ENCODE peak calls at places on chromosomes 3 and 15, in five cellular contexts. U is GM23248, V is H9, Q is PC-9, X is fibroblast of lung. H is an unnamed sample.
A peak's percentile ranks its signal among the peaks of the same experiment; 100 is the strongest.

GRCh38 chr3:20905210-20905805 is 719.3 kb upstream of the SGO1 start:
- DNase-seq in U (no peak), V (no peak), Q (no peak), X (no peak), H (no peak)

GRCh38 chr3:190686011-190686410 is 172.1 kb downstream of the IL1RAP start:
- DNase-seq in U (no peak), V (no peak), Q (no peak), X (no peak), H (no peak)

GRCh38 chr3:136772709-136773108 is 20.5 kb upstream of the STAG1 start:
- DNase-seq in U (peak; percentile 39), V (no peak), Q (no peak), X (peak; percentile 57), H (no peak)

GRCh38 chr3:177197934-177198484 is 727 bp upstream of the TBL1XR1 start:
- DNase-seq in U (no peak), V (no peak), Q (no peak), X (no peak), H (no peak)

GRCh38 chr15:48861813-48862431 is 16.0 kb upstream of the EID1 start:
- DNase-seq in U (peak; percentile 84), V (no peak), Q (peak; percentile 8), X (peak; percentile 67), H (peak; percentile 79)

GRCh38 chr3:157335677-157336076 is 101.0 kb upstream of the PTX3 start:
- DNase-seq in U (peak; percentile 73), V (peak; percentile 68), Q (no peak), X (peak; percentile 86), H (peak; percentile 47)

GRCh38 chr15:56232058-56232457 is 11.6 kb downstream of the RFX7 start:
- DNase-seq in U (no peak), V (no peak), Q (no peak), X (no peak), H (no peak)

GRCh38 chr3:29285356-29286070 is 4.6 kb downstream of the RBMS3 start:
- DNase-seq in U (peak; percentile 55), V (no peak), Q (no peak), X (peak; percentile 46), H (no peak)

GRCh38 chr15:29822100-29822684 is at the start of gene TJP1:
- DNase-seq in U (peak; percentile 93), V (peak; percentile 83), Q (peak; percentile 86), X (peak; percentile 76), H (peak; percentile 94)

GRCh38 chr3:71160800-71161546 is 422.6 kb downstream of the FOXP1 start:
- DNase-seq in U (no peak), V (no peak), Q (no peak), X (peak; percentile 89), H (no peak)

GRCh38 chr3:184683234-184683633 is 28.6 kb downstream of the MAGEF1 start:
- DNase-seq in U (no peak), V (no peak), Q (no peak), X (no peak), H (no peak)

GRCh38 chr3:135168822-135169221 is 373.8 kb downstream of the EPHB1 start:
- DNase-seq in U (no peak), V (no peak), Q (no peak), X (no peak), H (no peak)

GRCh38 chr3:126317029-126317996 is 39.9 kb downstream of the KLF15 start:
- DNase-seq in U (no peak), V (no peak), Q (no peak), X (no peak), H (no peak)

GRCh38 chr15:31437686-31438085 is 111.1 kb downstream of the KLF13 start:
- DNase-seq in U (no peak), V (no peak), Q (no peak), X (no peak), H (no peak)

GRCh38 chr3:54324069-54324468 is 201.7 kb downstream of the CACNA2D3 start:
- DNase-seq in U (no peak), V (no peak), Q (no peak), X (no peak), H (no peak)

GRCh38 chr15:78051622-78052405 is 25.7 kb downstream of the TBC1D2B start:
- DNase-seq in U (no peak), V (no peak), Q (no peak), X (peak; percentile 67), H (no peak)

GRCh38 chr15:43239732-43240491 is 19.1 kb upstream of the EPB42 start:
- DNase-seq in U (no peak), V (no peak), Q (no peak), X (peak; percentile 83), H (no peak)

GRCh38 chr3:31166249-31166885 is 271.9 kb upstream of the GADL1 start:
- DNase-seq in U (peak; percentile 66), V (no peak), Q (peak; percentile 35), X (peak; percentile 95), H (peak; percentile 7)

GRCh38 chr3:138202945-138203701 is 16.0 kb downstream of the ARMC8 start:
- DNase-seq in U (no peak), V (no peak), Q (no peak), X (no peak), H (no peak)

GRCh38 chr3:122392868-122393844 is 9.2 kb downstream of the FAM162A start:
- DNase-seq in U (peak; percentile 72), V (no peak), Q (peak; percentile 9), X (peak; percentile 60), H (peak; percentile 57)

GRCh38 chr3:177195941-177196472 is 1.3 kb downstream of the TBL1XR1 start:
- DNase-seq in U (peak; percentile 45), V (no peak), Q (no peak), X (no peak), H (no peak)

GRCh38 chr3:54320376-54320775 is 198.0 kb downstream of the CACNA2D3 start:
- DNase-seq in U (no peak), V (no peak), Q (no peak), X (no peak), H (no peak)

GRCh38 chr15:49045691-49046112 is 544 bp downstream of the SECISBP2L start:
- DNase-seq in U (peak; percentile 66), V (no peak), Q (no peak), X (peak; percentile 61), H (peak; percentile 68)

GRCh38 chr15:74866090-74866489 is 7.1 kb downstream of the SCAMP2 start:
- DNase-seq in U (peak; percentile 91), V (no peak), Q (peak; percentile 46), X (peak; percentile 83), H (no peak)

GRCh38 chr15:84398763-84399701 is 163.5 kb downstream of the GOLGA6L4 start:
- DNase-seq in U (no peak), V (peak; percentile 24), Q (no peak), X (no peak), H (no peak)

GRCh38 chr3:20511863-20512262 is 325.9 kb upstream of the SGO1 start:
- DNase-seq in U (peak; percentile 86), V (peak; percentile 59), Q (no peak), X (peak; percentile 69), H (peak; percentile 69)

GRCh38 chr3:104578558-104578957 is 788.2 kb upstream of the ALCAM start:
- DNase-seq in U (no peak), V (peak; percentile 28), Q (no peak), X (no peak), H (no peak)

GRCh38 chr3:175342196-175342595 is 483.1 kb downstream of the NAALADL2 start:
- DNase-seq in U (no peak), V (no peak), Q (no peak), X (peak; percentile 69), H (no peak)

GRCh38 chr15:42890161-42890913 is 30.2 kb downstream of the TTBK2 start:
- DNase-seq in U (peak; percentile 64), V (no peak), Q (peak; percentile 41), X (peak; percentile 98), H (no peak)

GRCh38 chr3:58173670-58174472 is 36.9 kb downstream of the DNASE1L3 start:
- DNase-seq in U (no peak), V (peak; percentile 80), Q (peak; percentile 55), X (no peak), H (peak; percentile 77)

GRCh38 chr3:101803152-101803782 is 24.3 kb downstream of the NXPE3 start:
- DNase-seq in U (peak; percentile 77), V (no peak), Q (peak; percentile 24), X (peak; percentile 56), H (peak; percentile 77)

GRCh38 chr3:52109556-52110380 is 44.5 kb downstream of the POC1A start:
- DNase-seq in U (no peak), V (no peak), Q (no peak), X (peak; percentile 55), H (no peak)

GRCh38 chr15:85174521-85174920 is 192.9 kb downstream of the PDE8A start:
- DNase-seq in U (no peak), V (no peak), Q (no peak), X (no peak), H (no peak)

GRCh38 chr3:14142567-14143270 is 17.9 kb downstream of the TMEM43 start:
- DNase-seq in U (no peak), V (no peak), Q (no peak), X (no peak), H (no peak)

GRCh38 chr3:195119461-195120198 is 151.3 kb downstream of the XXYLT1 start:
- DNase-seq in U (no peak), V (peak; percentile 81), Q (peak; percentile 76), X (peak; percentile 92), H (peak; percentile 84)

GRCh38 chr3:119205209-119205608 is 31.8 kb downstream of the UPK1B start:
- DNase-seq in U (no peak), V (no peak), Q (no peak), X (no peak), H (no peak)
- H2AFZ ChIP-seq in U (no peak overlapping the region), V (no peak overlapping the region), Q (no peak overlapping the region), X (no peak overlapping the region), H (no peak overlapping the region)

DNA sequence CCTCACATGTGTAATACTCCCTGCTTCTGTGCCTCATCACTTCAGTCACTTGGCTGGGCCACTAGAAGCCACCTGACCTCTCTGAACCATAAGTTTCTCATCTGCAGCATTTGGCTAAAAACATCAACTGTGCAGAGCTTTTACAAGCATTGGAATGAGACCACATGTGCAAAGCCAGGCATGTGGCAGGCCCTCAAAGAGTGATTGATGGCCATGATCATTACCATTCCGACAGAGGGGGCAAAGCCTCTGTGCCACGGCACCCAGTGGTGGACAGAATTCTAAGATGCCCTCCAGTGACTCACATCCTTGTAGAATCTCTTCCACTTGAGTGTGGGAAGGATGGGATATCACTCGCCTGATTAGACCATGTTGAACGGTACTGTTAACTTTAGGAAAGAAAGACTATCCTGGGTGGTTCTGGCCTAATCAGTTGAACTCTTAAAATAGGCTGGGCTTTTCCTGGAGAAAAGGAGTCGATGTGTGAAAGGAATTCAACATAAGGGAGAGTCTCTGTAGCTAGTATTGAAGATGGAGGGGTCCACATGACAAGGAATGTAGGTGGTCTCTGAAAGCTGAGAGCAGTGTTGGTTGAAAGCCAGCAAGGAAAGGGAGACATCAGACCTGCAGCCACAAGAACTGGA is 13.5 kb downstream of the CDCP1 start:
- DNase-seq in U (no peak), V (no peak), Q (no peak), X (peak; percentile 60), H (no peak)
- H2AFZ ChIP-seq in U (no peak overlapping the region), V (no peak overlapping the region), Q (no peak overlapping the region), X (no peak overlapping the region), H (no peak overlapping the region)

GRCh38 chr15:87710406-87710805 is 546.1 kb downstream of the NTRK3 start:
- DNase-seq in U (peak; percentile 35), V (no peak), Q (no peak), X (peak; percentile 72), H (no peak)
- H2AFZ ChIP-seq in U (no peak overlapping the region), V (no peak overlapping the region), Q (no peak overlapping the region), X (no peak overlapping the region), H (no peak overlapping the region)

DNA sequence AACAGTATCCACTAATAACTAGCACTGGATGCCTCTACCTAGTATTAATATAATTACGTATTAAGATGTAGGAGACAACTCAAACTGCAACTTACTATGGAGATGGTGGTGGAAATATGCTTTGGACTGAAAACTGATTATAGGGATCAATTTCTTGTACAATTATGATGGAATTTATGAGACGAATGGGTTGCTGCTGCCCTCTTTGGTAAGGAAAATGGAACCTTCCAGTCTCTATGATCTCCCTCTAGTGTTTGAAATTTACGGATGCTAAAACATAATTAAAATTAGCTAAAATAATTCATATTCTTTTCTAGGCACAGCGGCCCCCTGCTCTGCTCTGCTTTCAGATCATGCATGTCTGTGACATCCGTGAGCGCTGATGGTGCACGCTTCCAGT is 132.3 kb downstream of the NR2F2 start:
- DNase-seq in U (peak; percentile 39), V (no peak), Q (no peak), X (no peak), H (no peak)
- H2AFZ ChIP-seq in U (no peak overlapping the region), V (no peak overlapping the region), Q (no peak overlapping the region), X (no peak overlapping the region), H (no peak overlapping the region)